ENCODE peak calls at places on chromosome 10, in nine cellular contexts. Z is pancreas, J is cardiac fibroblast, G is fibroblast of lung, T is SK-N-SH, F is tibial nerve, B is bronchial epithelial cell, R is gastrocnemius medialis, C is astrocyte. Q is an unnamed sample.

GRCh38 chr10:33306126-33306525 is 28.3 kb downstream of the NRP1 start:
- DNase-seq in Z (no peak), J (peak), G (peak), T (no peak), F (no peak), B (no peak), R (no peak), C (peak), Q (no peak)

GRCh38 chr10:33193867-33194521 is 140.5 kb downstream of the NRP1 start:
- DNase-seq in Z (no peak), J (peak), G (peak), T (no peak), F (peak), B (peak), R (peak), C (peak), Q (peak)

GRCh38 chr10:43170491-43170890 is 32.2 kb downstream of the CSGALNACT2 start:
- DNase-seq in Z (no peak), J (no peak), G (no peak), T (no peak), F (no peak), B (no peak), R (no peak), C (no peak), Q (no peak)

GRCh38 chr10:121131426-121132277 is 280.5 kb downstream of the WDR11 start:
- DNase-seq in Z (no peak), J (no peak), G (no peak), T (no peak), F (peak), B (no peak), R (no peak), C (no peak), Q (no peak)

GRCh38 chr10:101935431-101935830 is 91.8 kb upstream of the KCNIP2 start:
- DNase-seq in Z (no peak), J (no peak), G (no peak), T (no peak), F (no peak), B (no peak), R (no peak), C (no peak), Q (no peak)

GRCh38 chr10:93873427-93874115 is 20.2 kb upstream of the SLC35G1 start:
- DNase-seq in Z (no peak), J (peak), G (peak), T (no peak), F (no peak), B (peak), R (no peak), C (peak), Q (peak)

GRCh38 chr10:5888843-5889623 is 660 bp downstream of the ANKRD16 start:
- DNase-seq in Z (peak), J (peak), G (peak), T (peak), F (no peak), B (peak), R (no peak), C (peak), Q (peak)

GRCh38 chr10:24899571-24899970 is 52.8 kb downstream of the PRTFDC1 start:
- DNase-seq in Z (no peak), J (no peak), G (no peak), T (no peak), F (no peak), B (no peak), R (no peak), C (no peak), Q (no peak)

GRCh38 chr10:4606856-4607636 is 219.0 kb upstream of the AKR1E2 start:
- DNase-seq in Z (no peak), J (no peak), G (no peak), T (no peak), F (no peak), B (no peak), R (no peak), C (no peak), Q (no peak)

GRCh38 chr10:17454801-17455520 is 566 bp upstream of the ST8SIA6 start:
- DNase-seq in Z (no peak), J (no peak), G (no peak), T (peak), F (no peak), B (no peak), R (no peak), C (no peak), Q (no peak)

GRCh38 chr10:86657396-86658011 is 3.2 kb downstream of the OPN4 start:
- DNase-seq in Z (peak), J (peak), G (no peak), T (peak), F (no peak), B (no peak), R (peak), C (no peak), Q (no peak)

GRCh38 chr10:37436361-37436760 is 311.0 kb downstream of the ANKRD30A start:
- DNase-seq in Z (no peak), J (no peak), G (no peak), T (no peak), F (no peak), B (peak), R (no peak), C (no peak), Q (peak)

GRCh38 chr10:63260860-63261251 is 127.7 kb downstream of the NRBF2 start:
- DNase-seq in Z (no peak), J (no peak), G (no peak), T (no peak), F (no peak), B (no peak), R (no peak), C (no peak), Q (no peak)

GRCh38 chr10:131975003-131975402 is 6.7 kb downstream of the BNIP3 start:
- DNase-seq in Z (no peak), J (no peak), G (no peak), T (no peak), F (no peak), B (no peak), R (no peak), C (no peak), Q (no peak)

GRCh38 chr10:131974034-131974817 is 7.5 kb downstream of the BNIP3 start:
- DNase-seq in Z (no peak), J (no peak), G (no peak), T (no peak), F (no peak), B (no peak), R (no peak), C (no peak), Q (no peak)

GRCh38 chr10:131971591-131971990 is 10.1 kb downstream of the BNIP3 start:
- DNase-seq in Z (no peak), J (no peak), G (no peak), T (no peak), F (no peak), B (no peak), R (no peak), C (no peak), Q (no peak)

GRCh38 chr10:131972474-131973071 is 9.2 kb downstream of the BNIP3 start:
- DNase-seq in Z (peak), J (peak), G (peak), T (peak), F (no peak), B (no peak), R (no peak), C (no peak), Q (no peak)

DNA sequence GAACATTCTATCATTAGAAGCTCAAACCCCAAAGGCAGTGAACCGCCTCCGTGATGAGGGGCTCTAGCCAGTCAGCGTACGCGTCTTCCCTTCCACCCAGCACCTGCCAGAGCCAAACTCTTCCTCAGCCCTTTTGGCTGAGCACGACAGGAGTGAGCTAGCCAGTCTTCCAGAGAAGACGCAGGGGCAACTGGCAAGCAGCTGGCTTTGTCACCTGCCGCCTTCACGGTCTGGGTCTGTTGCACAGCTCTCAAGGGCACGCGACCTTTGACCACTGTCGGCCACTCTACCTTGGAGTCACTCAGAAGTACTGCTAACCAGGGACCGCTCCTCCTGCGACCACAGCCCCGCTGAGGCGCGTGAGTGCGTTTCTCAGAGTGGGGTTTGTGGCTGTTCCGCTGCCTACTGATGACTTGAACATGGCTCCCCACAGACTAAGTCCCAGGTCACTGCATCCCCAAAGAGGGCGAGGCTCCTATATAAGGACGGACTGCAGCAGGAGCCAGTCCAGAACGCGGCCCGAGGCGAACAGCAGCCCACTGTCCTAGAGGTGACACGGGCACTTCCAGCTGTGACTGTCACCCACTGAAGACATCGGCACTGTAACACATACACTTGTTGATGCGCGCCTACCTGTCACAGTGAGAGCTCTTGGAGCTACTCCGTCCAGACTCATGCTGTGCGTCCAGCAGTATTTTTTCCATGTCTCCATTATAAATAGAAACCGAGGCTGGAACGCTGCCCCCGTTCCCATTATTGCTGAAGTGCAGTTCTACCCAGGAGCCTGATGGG is 8.4 kb downstream of the BNIP3 start:
- DNase-seq in Z (no peak), J (no peak), G (no peak), T (no peak), F (no peak), B (no peak), R (peak), C (no peak), Q (no peak)
- TF ChIP-seq CTCF in Z (no peak), J (no peak), G (no peak), T (no peak), F (no peak), B (no peak), R (no peak), C (no peak), Q (no peak)

GRCh38 chr10:14550471-14550941 is 219.8 kb upstream of the FRMD4A start:
- DNase-seq in Z (no peak), J (no peak), G (no peak), T (no peak), F (no peak), B (peak), R (no peak), C (no peak), Q (no peak)
- H3K4me3 ChIP-seq in Z (no peak), J (no peak), G (no peak), T (no peak), F (no peak), B (no peak), R (no peak), C (no peak), Q (no peak)

GRCh38 chr10:117535752-117536358 is 6.7 kb upstream of the EMX2 start:
- DNase-seq in Z (no peak), J (no peak), G (no peak), T (no peak), F (no peak), B (no peak), R (no peak), C (no peak), Q (no peak)

GRCh38 chr10:117536359-117536861 is 6.1 kb upstream of the EMX2 start:
- DNase-seq in Z (no peak), J (no peak), G (no peak), T (no peak), F (no peak), B (no peak), R (no peak), C (no peak), Q (no peak)

GRCh38 chr10:117537436-117537903 is 5.1 kb upstream of the EMX2 start:
- DNase-seq in Z (peak), J (no peak), G (no peak), T (peak), F (no peak), B (no peak), R (no peak), C (no peak), Q (peak)

GRCh38 chr10:117537904-117538524 is 4.5 kb upstream of the EMX2 start:
- DNase-seq in Z (no peak), J (no peak), G (no peak), T (no peak), F (no peak), B (peak), R (no peak), C (no peak), Q (peak)

GRCh38 chr10:117536862-117537435 is 5.6 kb upstream of the EMX2 start:
- DNase-seq in Z (no peak), J (no peak), G (no peak), T (no peak), F (no peak), B (no peak), R (no peak), C (no peak), Q (no peak)
- TF ChIP-seq CTCF in Z (no peak), J (no peak), G (no peak), T (no peak), F (no peak), B (no peak), R (no peak), C (no peak), Q (no peak)

DNA sequence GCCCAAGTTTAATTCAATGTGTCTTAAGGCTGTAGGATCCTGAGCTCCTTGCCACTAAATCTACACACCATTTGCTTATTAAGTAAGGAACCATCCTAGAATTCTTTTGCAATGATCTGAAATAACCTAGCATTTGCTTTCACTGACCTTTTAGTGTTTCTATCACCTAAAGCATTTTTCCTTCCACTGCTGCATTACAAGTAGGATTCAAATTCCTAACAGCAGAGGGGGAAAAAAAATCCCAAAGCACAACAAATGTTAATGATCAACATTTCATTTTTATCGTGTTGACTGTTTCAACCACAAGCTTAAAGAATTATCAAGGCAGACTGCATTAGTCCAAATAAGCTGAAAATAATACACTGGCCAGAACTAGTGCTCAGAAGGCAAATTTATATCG is 174.7 kb upstream of the TCF7L2 start:
- DNase-seq in Z (no peak), J (no peak), G (peak), T (no peak), F (no peak), B (no peak), R (no peak), C (peak), Q (no peak)
- H3K4me3 ChIP-seq in Z (no peak), J (no peak), G (no peak), T (no peak), F (no peak), B (no peak), R (no peak), C (no peak), Q (no peak)

DNA sequence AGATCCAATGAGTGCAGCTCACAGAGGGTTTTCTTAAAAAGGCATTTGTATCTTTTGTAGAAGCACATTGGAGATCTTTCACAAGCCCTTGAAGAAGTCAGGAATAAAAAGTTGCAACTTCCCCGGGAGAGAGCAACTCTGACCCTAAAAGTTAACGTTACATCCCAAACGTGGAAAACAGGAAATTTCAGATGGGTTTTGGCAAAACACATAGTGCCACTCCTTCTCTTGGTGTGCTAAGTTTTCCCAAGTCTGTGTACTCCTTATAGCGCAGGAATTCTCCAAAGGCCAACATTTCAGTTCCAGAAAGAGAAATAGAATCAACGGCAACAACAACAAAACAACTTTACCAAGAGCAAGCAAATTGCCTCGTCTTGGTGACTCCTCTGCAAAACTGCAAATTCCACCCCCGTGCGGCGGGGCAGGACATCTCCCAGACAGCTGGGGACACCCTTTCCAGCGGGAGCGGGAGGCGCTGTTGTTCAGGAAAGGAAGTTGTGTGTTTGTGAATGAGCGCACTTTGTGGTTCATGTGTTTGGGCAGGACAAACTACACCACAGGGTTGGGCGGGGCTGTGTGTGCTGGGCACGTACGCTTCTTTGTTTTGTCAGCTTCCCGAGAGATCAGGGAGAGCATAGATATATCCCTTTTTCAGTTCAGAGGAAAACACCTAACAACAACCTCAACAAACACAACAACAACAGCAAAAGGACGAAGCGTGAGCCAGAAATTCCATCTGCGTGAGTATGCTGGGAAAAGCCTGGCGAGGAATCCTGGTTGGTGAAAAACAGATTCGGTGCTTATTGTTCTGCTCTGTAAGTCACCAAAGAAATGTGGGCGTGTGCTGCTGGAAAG is 294.7 kb upstream of the PITRM1 start:
- DNase-seq in Z (peak), J (peak), G (peak), T (no peak), F (peak), B (peak), R (peak), C (peak), Q (peak)
- TF ChIP-seq CTCF in Z (no peak), J (peak), G (peak), T (peak), F (peak), B (peak), R (peak), C (peak), Q (peak)

GRCh38 chr10:75408512-75408881 is 6.9 kb upstream of the ZNF503 start:
- DNase-seq in Z (peak), J (no peak), G (no peak), T (no peak), F (no peak), B (no peak), R (no peak), C (no peak), Q (no peak)
- H3K4me3 ChIP-seq in Z (peak), J (peak), G (peak), T (peak), F (peak), B (peak), R (peak), C (peak), Q (peak)

GRCh38 chr10:113139695-113140094 is 189.6 kb downstream of the TCF7L2 start:
- DNase-seq in Z (no peak), J (peak), G (peak), T (peak), F (no peak), B (no peak), R (no peak), C (peak), Q (no peak)
- TF ChIP-seq CTCF in Z (no peak), J (peak), G (peak), T (peak), F (no peak), B (no peak), R (no peak), C (peak), Q (peak)

Q was measured in epithelial cell of esophagus.